ENCODE peak calls at places on chromosomes 3 and 15, in ten cellular contexts. Z is upper lobe of left lung; N is breast epithelium; G is transverse colon; O is mammary epithelial cell; P is stomach; R is A549; E is CD4-positive, CD25-positive, alpha-beta regulatory T cell; I is Panc1; C is endodermal cell. U is an unnamed sample.

GRCh38 chr3:42822828-42823227 is 13.6 kb downstream of the ACKR2 start:
- DNase-seq in Z (no peak), N (no peak), G (no peak), O (peak; percentile 73), P (no peak), R (no peak), E (no peak), I (no peak), C (no peak), U (no peak)

GRCh38 chr15:70111203-70112017 is 13.7 kb upstream of the TLE3 start:
- DNase-seq in Z (peak; percentile 66), N (no peak), G (peak; percentile 76), O (peak; percentile 67), P (peak; percentile 53), R (peak; percentile 72), E (no peak), I (no peak), C (peak; percentile 95), U (no peak)

GRCh38 chr3:63349583-63350177 is 71.6 kb downstream of the SYNPR start:
- DNase-seq in Z (peak; percentile 53), N (no peak), G (peak; percentile 56), O (peak; percentile 39), P (peak; percentile 53), R (peak; percentile 49), E (no peak), I (peak; percentile 25), C (peak; percentile 71), U (no peak)

GRCh38 chr3:43692085-43692484 is 1.3 kb downstream of the ABHD5 start:
- DNase-seq in Z (no peak), N (no peak), G (no peak), O (no peak), P (no peak), R (peak; percentile 11), E (no peak), I (no peak), C (no peak), U (no peak)

GRCh38 chr15:69314174-69314573 is 15.5 kb downstream of the PAQR5 start:
- DNase-seq in Z (no peak), N (no peak), G (peak; percentile 75), O (no peak), P (no peak), R (no peak), E (no peak), I (no peak), C (no peak), U (no peak)

GRCh38 chr3:130729154-130729553 is 17.5 kb downstream of the PIK3R4 start:
- DNase-seq in Z (no peak), N (no peak), G (no peak), O (no peak), P (no peak), R (no peak), E (no peak), I (no peak), C (no peak), U (no peak)

GRCh38 chr3:63955036-63955650 is 43.0 kb upstream of the SCAANT1 start:
- DNase-seq in Z (no peak), N (no peak), G (no peak), O (no peak), P (no peak), R (no peak), E (no peak), I (no peak), C (peak; percentile 69), U (no peak)

GRCh38 chr3:36244728-36245127 is 135.6 kb upstream of the STAC start:
- DNase-seq in Z (no peak), N (no peak), G (no peak), O (peak; percentile 32), P (no peak), R (no peak), E (no peak), I (no peak), C (no peak), U (no peak)

GRCh38 chr3:65953301-65953812 is 85.4 kb downstream of the MAGI1 start:
- DNase-seq in Z (peak; percentile 93), N (peak; percentile 88), G (peak; percentile 86), O (peak; percentile 24), P (peak; percentile 93), R (no peak), E (no peak), I (no peak), C (peak; percentile 93), U (no peak)

GRCh38 chr15:32733276-32733675 is 15.5 kb downstream of the GREM1 start:
- DNase-seq in Z (no peak), N (no peak), G (no peak), O (no peak), P (no peak), R (no peak), E (no peak), I (no peak), C (no peak), U (no peak)

GRCh38 chr3:53519047-53519717 is 24.8 kb downstream of the CACNA1D start:
- DNase-seq in Z (no peak), N (no peak), G (no peak), O (no peak), P (no peak), R (peak; percentile 80), E (no peak), I (no peak), C (no peak), U (no peak)

GRCh38 chr3:78701537-78701936 is 1066.3 kb downstream of the ROBO1 start:
- DNase-seq in Z (no peak), N (no peak), G (no peak), O (no peak), P (no peak), R (no peak), E (no peak), I (no peak), C (no peak), U (no peak)

GRCh38 chr3:180855364-180855763 is 57.1 kb upstream of the FXR1 start:
- DNase-seq in Z (no peak), N (no peak), G (no peak), O (peak; percentile 6), P (no peak), R (peak; percentile 6), E (no peak), I (no peak), C (peak; percentile 89), U (no peak)

GRCh38 chr3:48247401-48247807 is 6.5 kb downstream of the ZNF589 start:
- DNase-seq in Z (no peak), N (no peak), G (no peak), O (peak; percentile 71), P (no peak), R (no peak), E (no peak), I (no peak), C (no peak), U (no peak)

GRCh38 chr3:129824926-129825541 is 68.5 kb downstream of the TMCC1 start:
- DNase-seq in Z (no peak), N (no peak), G (peak; percentile 31), O (peak; percentile 29), P (no peak), R (peak; percentile 69), E (peak; percentile 52), I (peak; percentile 47), C (peak; percentile 83), U (no peak)

GRCh38 chr3:108202080-108202479 is 20.1 kb downstream of the IFT57 start:
- DNase-seq in Z (no peak), N (no peak), G (no peak), O (no peak), P (no peak), R (no peak), E (no peak), I (no peak), C (no peak), U (no peak)

GRCh38 chr3:21435871-21436270 is 315.1 kb downstream of the ZNF385D start:
- DNase-seq in Z (no peak), N (no peak), G (no peak), O (peak; percentile 95), P (no peak), R (peak; percentile 7), E (no peak), I (peak; percentile 68), C (no peak), U (no peak)

GRCh38 chr15:68791431-68792283 is 29.0 kb downstream of the ANP32A start:
- DNase-seq in Z (no peak), N (no peak), G (no peak), O (peak; percentile 14), P (no peak), R (no peak), E (peak; percentile 22), I (no peak), C (peak; percentile 82), U (peak; percentile 47)

GRCh38 chr3:63193647-63194046 is 84.5 kb upstream of the SYNPR start:
- DNase-seq in Z (no peak), N (no peak), G (no peak), O (peak; percentile 9), P (no peak), R (no peak), E (no peak), I (no peak), C (no peak), U (no peak)

GRCh38 chr15:100733088-100733487 is 130.7 kb downstream of the ASB7 start:
- DNase-seq in Z (no peak), N (peak; percentile 64), G (no peak), O (peak; percentile 39), P (no peak), R (peak; percentile 36), E (no peak), I (no peak), C (no peak), U (no peak)

GRCh38 chr3:128429275-128429674 is 37.4 kb downstream of the DNAJB8 start:
- DNase-seq in Z (no peak), N (no peak), G (no peak), O (no peak), P (no peak), R (no peak), E (no peak), I (no peak), C (no peak), U (no peak)

GRCh38 chr3:169348276-169348675 is 315.2 kb downstream of the MECOM start:
- DNase-seq in Z (no peak), N (no peak), G (no peak), O (peak; percentile 75), P (no peak), R (no peak), E (no peak), I (no peak), C (no peak), U (no peak)
- H3K4me1 ChIP-seq in Z (no peaks in the 10 kb centered on the region), N (no peaks in the 10 kb centered on the region), G (peaks cover 9% of the 10 kb centered on the region), O (peaks cover 36% of the 10 kb centered on the region), P (peaks cover 56% of the 10 kb centered on the region), R (no peaks in the 10 kb centered on the region), E (no peaks in the 10 kb centered on the region), I (no peaks in the 10 kb centered on the region), C (peaks cover 4% of the 10 kb centered on the region), U (no peaks in the 10 kb centered on the region)

GRCh38 chr3:184380627-184381260 is 890 bp downstream of the CHRD start:
- DNase-seq in Z (no peak), N (no peak), G (no peak), O (no peak), P (no peak), R (no peak), E (peak; percentile 16), I (no peak), C (peak; percentile 64), U (no peak)
- H3K4me3 ChIP-seq in Z (peak overlapping the region; percentile 55), N (peak overlapping the region; percentile 57), G (peak overlapping the region; percentile 45), O (peak overlapping the region; percentile 17), P (peak overlapping the region; percentile 58), R (peak overlapping the region; percentile 70), E (no peak overlapping the region), I (peak overlapping the region; percentile 33), C (peak overlapping the region; percentile 64), U (peak overlapping the region; percentile 36)

GRCh38 chr15:46703352-46703861 is 1013.9 kb upstream of the SEMA6D start:
- DNase-seq in Z (no peak), N (no peak), G (no peak), O (no peak), P (no peak), R (no peak), E (no peak), I (no peak), C (no peak), U (no peak)
- H3K4me1 ChIP-seq in Z (no peaks in the 10 kb centered on the region), N (no peaks in the 10 kb centered on the region), G (no peaks in the 10 kb centered on the region), O (no peaks in the 10 kb centered on the region), P (no peaks in the 10 kb centered on the region), R (no peaks in the 10 kb centered on the region), E (no peaks in the 10 kb centered on the region), I (no peaks in the 10 kb centered on the region), C (no peaks in the 10 kb centered on the region), U (no peaks in the 10 kb centered on the region)

GRCh38 chr3:194686414-194686815 is 732 bp downstream of the FAM43A start:
- DNase-seq in Z (no peak), N (no peak), G (no peak), O (no peak), P (no peak), R (no peak), E (peak; percentile 16), I (no peak), C (no peak), U (no peak)
- H3K4me3 ChIP-seq in Z (peak overlapping the region; percentile 68), N (peak overlapping the region; percentile 75), G (peak overlapping the region; percentile 87), O (peak overlapping the region; percentile 69), P (peak overlapping the region; percentile 58), R (peak overlapping the region; percentile 55), E (peak overlapping the region; percentile 78), I (peak overlapping the region; percentile 72), C (peak overlapping the region; percentile 83), U (peak overlapping the region; percentile 68)

U was measured in naive thymus-derived CD4-positive, alpha-beta T cell.